ENCODE peak calls at places on chromosomes 16 and 17, in five cellular contexts. X is IMR-90, Z is upper lobe of right lung, A is MM.1S, H is fibroblast of the aortic adventitia. Y is an unnamed sample.

GRCh38 chr16:20359997-20360396 is 7.5 kb upstream of the UMOD start:
- DNase-seq in A (no peak), X (no peak), Z (no peak), H (no peak), Y (no peak)

GRCh38 chr17:55440391-55440790 is 18.8 kb upstream of the MMD start:
- DNase-seq in Z (no peak), H (no peak), A (no peak), X (no peak), Y (no peak)

GRCh38 chr17:67624886-67625656 is 92.7 kb upstream of the NOL11 start:
- DNase-seq in H (no peak), Z (no peak), X (no peak), A (no peak), Y (no peak)

GRCh38 chr17:76138234-76138895 is 2.7 kb downstream of the FOXJ1 start:
- DNase-seq in Z (no peak), X (no peak), H (no peak), A (no peak), Y (no peak)

GRCh38 chr17:42679001-42679491 is 2.3 kb upstream of the PLEKHH3 start:
- DNase-seq in A (peak), X (peak), Z (peak), H (peak), Y (peak)

GRCh38 chr16:12763517-12763916 is 40.2 kb downstream of the CPPED1 start:
- DNase-seq in H (peak), X (peak), A (no peak), Z (no peak), Y (no peak)

GRCh38 chr16:9054460-9054859 is 37.0 kb upstream of the HAPSTR1 start:
- DNase-seq in Z (no peak), A (no peak), H (no peak), X (no peak), Y (no peak)

GRCh38 chr17:78524870-78525510 is 52.2 kb downstream of the DNAH17 start:
- DNase-seq in H (no peak), X (no peak), A (no peak), Z (peak), Y (no peak)

GRCh38 chr17:42282478-42283080 is 5.7 kb upstream of the STAT5A start:
- DNase-seq in A (no peak), Z (peak), H (no peak), X (no peak), Y (no peak)

GRCh38 chr17:65514541-65514940 is 46.9 kb downstream of the AXIN2 start:
- DNase-seq in Z (no peak), X (peak), A (no peak), H (no peak), Y (peak)

GRCh38 chr16:82755570-82756282 is 129.0 kb downstream of the CDH13 start:
- DNase-seq in Z (no peak), H (no peak), A (no peak), X (no peak), Y (no peak)

GRCh38 chr17:78674595-78675315 is 97.6 kb upstream of the DNAH17 start:
- DNase-seq in H (no peak), Z (peak), A (no peak), X (no peak), Y (no peak)

GRCh38 chr17:10360578-10360977 is 12.2 kb downstream of the MYH13 start:
- DNase-seq in X (peak), H (no peak), Z (no peak), A (no peak), Y (no peak)

GRCh38 chr16:24204150-24204665 is 51.9 kb upstream of the CACNG3 start:
- DNase-seq in H (no peak), X (no peak), A (no peak), Z (no peak), Y (no peak)

GRCh38 chr17:19650826-19651225 is 2.3 kb downstream of the ALDH3A2 start:
- DNase-seq in A (no peak), Z (no peak), X (peak), H (no peak), Y (no peak)

GRCh38 chr16:19926449-19927390 is 42.1 kb upstream of the GPRC5B start:
- DNase-seq in H (peak), A (no peak), Z (no peak), X (peak), Y (no peak)

GRCh38 chr16:2280981-2281542 is 13.1 kb upstream of the RNPS1 start:
- DNase-seq in A (no peak), X (no peak), Z (no peak), H (no peak), Y (no peak)

GRCh38 chr16:2280461-2280860 is 12.5 kb upstream of the RNPS1 start:
- DNase-seq in A (no peak), H (no peak), X (no peak), Z (no peak), Y (no peak)

GRCh38 chr16:2278272-2278608 is 10.3 kb upstream of the RNPS1 start:
- DNase-seq in A (no peak), Z (no peak), X (no peak), H (no peak), Y (no peak)

GRCh38 chr16:2277466-2278271 is 9.7 kb upstream of the RNPS1 start:
- DNase-seq in H (no peak), X (no peak), Z (no peak), A (no peak), Y (no peak)

GRCh38 chr16:2278956-2279800 is 11.3 kb upstream of the RNPS1 start:
- DNase-seq in X (no peak), A (no peak), Z (no peak), H (no peak), Y (no peak)
- TF ChIP-seq CTCF in X (no peak), A (no peak), Z (no peak), H (no peak), Y (no peak)

GRCh38 chr17:7266784-7267183 is 4.5 kb upstream of the CLDN7 start:
- DNase-seq in H (no peak), Z (no peak), X (peak), A (no peak), Y (no peak)
- TF ChIP-seq CTCF in H (no peak), Z (no peak), X (no peak), A (no peak), Y (no peak)

GRCh38 chr17:53032861-53033271 is 789.9 kb upstream of the KIF2B start:
- DNase-seq in X (peak), Z (no peak), A (peak), H (no peak), Y (peak)
- TF ChIP-seq CTCF in X (no peak), Z (peak), A (peak), H (no peak), Y (no peak)

GRCh38 chr17:69761767-69762321 is 313.2 kb upstream of the KCNJ16 start:
- DNase-seq in Z (no peak), X (peak), H (peak), A (no peak), Y (no peak)

GRCh38 chr17:69762359-69762758 is 312.7 kb upstream of the KCNJ16 start:
- DNase-seq in X (no peak), H (no peak), Z (no peak), A (no peak), Y (no peak)

GRCh38 chr17:69764137-69764536 is 310.9 kb upstream of the KCNJ16 start:
- DNase-seq in X (peak), Z (no peak), H (peak), A (no peak), Y (no peak)

GRCh38 chr17:69762766-69763165 is 312.3 kb upstream of the KCNJ16 start:
- DNase-seq in H (no peak), X (no peak), A (no peak), Z (no peak), Y (no peak)

GRCh38 chr17:69763503-69763902 is 311.5 kb upstream of the KCNJ16 start:
- DNase-seq in H (peak), Z (no peak), X (peak), A (no peak), Y (no peak)
- TF ChIP-seq CTCF in H (no peak), Z (no peak), X (no peak), A (no peak), Y (no peak)

DNA sequence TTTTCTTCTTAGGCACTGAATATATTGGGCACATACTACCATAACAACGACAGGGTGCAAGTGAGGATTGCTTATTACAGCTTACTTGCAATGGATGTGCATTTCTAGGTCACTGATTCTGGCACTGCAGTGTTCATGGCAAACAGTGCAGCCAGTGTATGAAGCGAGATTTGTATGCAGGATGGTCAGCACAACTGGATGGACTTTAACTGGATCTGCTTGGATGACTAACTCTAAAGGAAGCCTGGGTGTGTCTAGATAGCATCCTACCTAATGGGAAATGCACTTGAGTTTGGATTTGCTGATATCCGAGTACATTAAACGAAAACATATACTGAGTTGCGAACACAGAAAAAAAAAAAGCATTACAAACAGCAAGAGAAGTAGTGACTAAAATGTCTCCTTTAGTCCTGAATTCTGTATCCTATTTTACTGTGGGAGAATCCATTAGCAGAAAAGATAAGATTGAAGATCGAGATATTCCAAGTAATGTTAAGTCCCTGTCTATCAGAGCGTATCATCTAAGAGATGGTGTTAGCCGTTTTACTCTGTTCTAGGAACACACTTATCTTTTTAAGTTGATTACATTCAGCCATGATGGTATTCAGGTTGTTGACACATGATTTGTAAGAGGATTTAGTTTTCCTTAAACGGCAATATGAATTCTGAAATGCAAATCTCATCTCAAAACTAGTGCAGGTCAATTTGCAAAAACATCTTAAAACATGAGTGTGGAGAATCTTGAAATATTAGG is 142.5 kb upstream of the CPHXL start:
- DNase-seq in H (no peak), X (no peak), Z (no peak), A (no peak), Y (no peak)
- TF ChIP-seq CTCF in H (no peak), X (no peak), Z (no peak), A (no peak), Y (no peak)

GRCh38 chr16:69143116-69143515 is 10.7 kb downstream of the UTP4 start:
- DNase-seq in X (no peak), Z (no peak), H (no peak), A (no peak), Y (no peak)
- TF ChIP-seq CTCF in X (no peak), Z (no peak), H (peak), A (no peak), Y (no peak)

DNA sequence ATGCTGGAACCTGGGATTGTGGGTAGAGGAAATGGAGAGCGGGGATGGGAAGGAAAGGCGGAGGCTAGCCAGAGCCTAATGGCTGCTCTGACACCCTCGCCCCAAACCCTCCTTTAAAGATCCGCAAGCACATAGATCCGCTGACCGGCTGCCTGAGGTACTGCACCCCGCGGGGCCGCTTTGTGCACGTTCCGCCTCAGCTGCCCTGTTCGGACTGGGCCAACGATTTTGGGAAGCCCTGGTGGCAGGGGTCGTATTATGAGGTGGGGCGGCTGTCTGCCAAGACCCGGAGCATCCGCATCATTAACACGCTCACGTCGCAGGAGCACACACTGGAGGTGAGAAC is 657 bp downstream of the CYB5D1 start:
- DNase-seq in X (peak), Z (peak), A (peak), H (peak), Y (peak)
- TF ChIP-seq CTCF in X (peak), Z (peak), A (peak), H (peak), Y (peak)

GRCh38 chr16:83953796-83954576 is 946 bp downstream of the OSGIN1 start:
- DNase-seq in H (peak), A (peak), Z (no peak), X (peak), Y (peak)
- TF ChIP-seq CTCF in H (peak), A (peak), Z (peak), X (peak), Y (peak)

DNA sequence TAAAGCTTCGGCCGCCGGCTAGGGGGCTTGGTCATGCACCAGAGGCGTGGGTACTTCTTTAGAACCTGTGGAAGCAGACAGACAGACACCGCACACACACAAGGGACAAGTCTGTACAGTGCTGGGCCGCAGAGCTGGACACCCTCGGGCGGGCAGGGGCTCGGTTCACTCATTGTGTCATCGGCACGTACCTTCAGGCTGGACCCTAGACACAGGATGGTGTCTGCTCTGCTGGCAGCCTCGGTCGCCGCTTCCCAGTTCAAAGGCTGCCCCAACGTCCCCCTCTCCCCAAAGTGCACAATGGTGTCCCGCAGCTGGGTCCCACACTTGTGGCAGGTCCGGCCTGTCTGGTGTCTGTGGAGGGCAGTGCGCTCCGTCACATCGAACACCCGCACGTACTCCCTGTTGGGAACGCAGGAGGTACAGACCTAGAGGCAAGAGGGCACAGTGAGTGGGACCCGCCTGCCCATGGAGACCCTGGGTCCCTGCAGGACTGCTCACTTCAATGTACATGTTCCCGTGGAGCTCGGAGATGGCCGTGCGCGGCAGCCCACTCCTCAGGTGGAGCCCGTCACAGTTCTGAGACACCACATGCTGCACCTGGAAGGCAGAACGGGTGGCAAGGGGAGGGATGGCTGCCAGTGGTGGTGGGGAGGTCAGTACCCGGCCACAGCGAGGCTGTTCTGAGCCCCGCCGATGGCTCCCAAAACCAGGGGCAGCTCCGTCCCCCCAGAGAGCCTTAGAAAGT is 3.1 kb upstream of the PCYT2 start:
- DNase-seq in A (no peak), Z (no peak), H (no peak), X (no peak), Y (no peak)
- TF ChIP-seq CTCF in A (no peak), Z (no peak), H (no peak), X (no peak), Y (no peak)

GRCh38 chr17:40190197-40191021 is 13.1 kb downstream of the RAPGEFL1 start:
- DNase-seq in H (no peak), A (peak), X (no peak), Z (no peak), Y (peak)
- TF ChIP-seq CTCF in H (peak), A (peak), X (peak), Z (peak), Y (peak)

Y was measured in activated CD8-positive, alpha-beta T cell treated with anti-CD3 and anti-CD28 coated beads for 36 hours.